ENCODE peak calls at places on chromosomes 13 and 19, in eight cellular contexts. One of them, this sample, is unnamed.

GRCh38 chr13:23427342-23428182 is 5.9 kb downstream of the SACS start:
- DNase-seq in heart left ventricle: peak; percentile 38
- DNase-seq in transverse colon: peak; percentile 33
- DNase-seq in neural progenitor cell: no peak
- DNase-seq in psoas muscle: no peak
- DNase-seq in dorsolateral prefrontal cortex: no peak
- DNase-seq in hepatocyte: peak; percentile 35
- DNase-seq in adrenal gland: peak; percentile 56
- DNase-seq in this sample: peak; percentile 93

GRCh38 chr19:10230904-10231623 is at the start of gene S1PR2:
- DNase-seq in transverse colon: peak; percentile 82
- DNase-seq in hepatocyte: peak; percentile 94
- DNase-seq in adrenal gland: peak; percentile 77
- DNase-seq in neural progenitor cell: peak; percentile 93
- DNase-seq in psoas muscle: peak; percentile 87
- DNase-seq in heart left ventricle: peak; percentile 92
- DNase-seq in dorsolateral prefrontal cortex: peak; percentile 28
- DNase-seq in this sample: no peak

GRCh38 chr19:13154911-13155471 is 4.8 kb downstream of the IER2 start:
- DNase-seq in neural progenitor cell: peak; percentile 90
- DNase-seq in hepatocyte: peak; percentile 92
- DNase-seq in psoas muscle: peak; percentile 69
- DNase-seq in dorsolateral prefrontal cortex: no peak
- DNase-seq in transverse colon: peak; percentile 92
- DNase-seq in adrenal gland: peak; percentile 86
- DNase-seq in heart left ventricle: no peak
- DNase-seq in this sample: peak; percentile 75

GRCh38 chr13:52029569-52029968 is 5.1 kb downstream of the UTP14C start:
- DNase-seq in hepatocyte: no peak
- DNase-seq in psoas muscle: no peak
- DNase-seq in heart left ventricle: no peak
- DNase-seq in dorsolateral prefrontal cortex: no peak
- DNase-seq in adrenal gland: no peak
- DNase-seq in transverse colon: peak; percentile 46
- DNase-seq in neural progenitor cell: no peak
- DNase-seq in this sample: no peak

GRCh38 chr13:72864142-72865035 is 82.5 kb downstream of the PIBF1 start:
- DNase-seq in transverse colon: no peak
- DNase-seq in dorsolateral prefrontal cortex: no peak
- DNase-seq in hepatocyte: peak; percentile 10
- DNase-seq in adrenal gland: no peak
- DNase-seq in psoas muscle: no peak
- DNase-seq in heart left ventricle: no peak
- DNase-seq in neural progenitor cell: no peak
- DNase-seq in this sample: no peak

GRCh38 chr19:55657004-55657747 is 2.3 kb downstream of the U2AF2 start:
- DNase-seq in heart left ventricle: no peak
- DNase-seq in dorsolateral prefrontal cortex: no peak
- DNase-seq in hepatocyte: no peak
- DNase-seq in adrenal gland: peak; percentile 68
- DNase-seq in neural progenitor cell: no peak
- DNase-seq in transverse colon: no peak
- DNase-seq in psoas muscle: no peak
- DNase-seq in this sample: no peak

GRCh38 chr13:35210234-35210633 is 266.3 kb downstream of the MAB21L1 start:
- DNase-seq in heart left ventricle: no peak
- DNase-seq in transverse colon: no peak
- DNase-seq in hepatocyte: no peak
- DNase-seq in psoas muscle: no peak
- DNase-seq in neural progenitor cell: no peak
- DNase-seq in adrenal gland: no peak
- DNase-seq in dorsolateral prefrontal cortex: no peak
- DNase-seq in this sample: peak; percentile 32

GRCh38 chr19:46927106-46927505 is 66.3 kb downstream of the ARHGAP35 start:
- DNase-seq in heart left ventricle: no peak
- DNase-seq in transverse colon: no peak
- DNase-seq in psoas muscle: no peak
- DNase-seq in hepatocyte: no peak
- DNase-seq in dorsolateral prefrontal cortex: no peak
- DNase-seq in neural progenitor cell: no peak
- DNase-seq in adrenal gland: no peak
- DNase-seq in this sample: peak; percentile 98

GRCh38 chr19:50046649-50047503 is 21.1 kb downstream of the ZNF473 start:
- DNase-seq in psoas muscle: peak; percentile 54
- DNase-seq in dorsolateral prefrontal cortex: peak; percentile 85
- DNase-seq in transverse colon: peak; percentile 50
- DNase-seq in hepatocyte: no peak
- DNase-seq in heart left ventricle: peak; percentile 45
- DNase-seq in adrenal gland: peak; percentile 88
- DNase-seq in neural progenitor cell: no peak
- DNase-seq in this sample: no peak

GRCh38 chr13:27425151-27425917 is 915 bp downstream of the GTF3A start:
- DNase-seq in adrenal gland: peak; percentile 67
- DNase-seq in psoas muscle: no peak
- DNase-seq in transverse colon: no peak
- DNase-seq in dorsolateral prefrontal cortex: no peak
- DNase-seq in neural progenitor cell: no peak
- DNase-seq in heart left ventricle: no peak
- DNase-seq in hepatocyte: no peak
- DNase-seq in this sample: no peak

GRCh38 chr19:1364070-1364719 is 19.5 kb upstream of the NDUFS7 start:
- DNase-seq in heart left ventricle: no peak
- DNase-seq in transverse colon: no peak
- DNase-seq in hepatocyte: no peak
- DNase-seq in adrenal gland: no peak
- DNase-seq in neural progenitor cell: no peak
- DNase-seq in psoas muscle: no peak
- DNase-seq in dorsolateral prefrontal cortex: no peak
- DNase-seq in this sample: no peak

GRCh38 chr19:39199025-39199424 is 2.3 kb downstream of the NCCRP1 start:
- DNase-seq in adrenal gland: peak; percentile 80
- DNase-seq in transverse colon: no peak
- DNase-seq in neural progenitor cell: peak; percentile 52
- DNase-seq in dorsolateral prefrontal cortex: peak; percentile 73
- DNase-seq in hepatocyte: no peak
- DNase-seq in psoas muscle: no peak
- DNase-seq in heart left ventricle: no peak
- DNase-seq in this sample: no peak

GRCh38 chr19:35049456-35049855 is 7.9 kb downstream of the HPN start:
- DNase-seq in transverse colon: no peak
- DNase-seq in hepatocyte: no peak
- DNase-seq in neural progenitor cell: no peak
- DNase-seq in heart left ventricle: no peak
- DNase-seq in dorsolateral prefrontal cortex: no peak
- DNase-seq in psoas muscle: no peak
- DNase-seq in adrenal gland: no peak
- DNase-seq in this sample: no peak

GRCh38 chr19:30083125-30083681 is 141.2 kb downstream of the URI1 start:
- DNase-seq in transverse colon: no peak
- DNase-seq in adrenal gland: no peak
- DNase-seq in dorsolateral prefrontal cortex: no peak
- DNase-seq in psoas muscle: no peak
- DNase-seq in heart left ventricle: no peak
- DNase-seq in hepatocyte: no peak
- DNase-seq in neural progenitor cell: no peak
- DNase-seq in this sample: no peak

GRCh38 chr13:112053167-112053743 is 13.7 kb upstream of the SOX1 start:
- DNase-seq in heart left ventricle: no peak
- DNase-seq in transverse colon: no peak
- DNase-seq in dorsolateral prefrontal cortex: no peak
- DNase-seq in hepatocyte: no peak
- DNase-seq in neural progenitor cell: peak; percentile 81
- DNase-seq in adrenal gland: no peak
- DNase-seq in psoas muscle: no peak
- DNase-seq in this sample: no peak
- H3K27me3 ChIP-seq in heart left ventricle: peaks cover 83% of the 10 kb centered on the region
- H3K27me3 ChIP-seq in transverse colon: peaks cover 98% of the 10 kb centered on the region
- H3K27me3 ChIP-seq in dorsolateral prefrontal cortex: peaks cover 14% of the 10 kb centered on the region
- H3K27me3 ChIP-seq in hepatocyte: peaks cover 100% of the 10 kb centered on the region
- H3K27me3 ChIP-seq in neural progenitor cell: peaks cover 100% of the 10 kb centered on the region
- H3K27me3 ChIP-seq in adrenal gland: peaks cover 85% of the 10 kb centered on the region
- H3K27me3 ChIP-seq in psoas muscle: peaks cover 37% of the 10 kb centered on the region
- H3K27me3 ChIP-seq in this sample: peaks cover 36% of the 10 kb centered on the region

GRCh38 chr13:44573790-44574465 is 2.2 kb downstream of the TSC22D1 start:
- DNase-seq in heart left ventricle: no peak
- DNase-seq in hepatocyte: peak; percentile 51
- DNase-seq in transverse colon: no peak
- DNase-seq in adrenal gland: no peak
- DNase-seq in dorsolateral prefrontal cortex: no peak
- DNase-seq in neural progenitor cell: peak; percentile 60
- DNase-seq in psoas muscle: no peak
- DNase-seq in this sample: peak; percentile 46

GRCh38 chr13:44575741-44576395 is at the start of gene TSC22D1:
- DNase-seq in hepatocyte: peak; percentile 58
- DNase-seq in adrenal gland: peak; percentile 72
- DNase-seq in neural progenitor cell: peak; percentile 66
- DNase-seq in heart left ventricle: peak; percentile 59
- DNase-seq in dorsolateral prefrontal cortex: peak; percentile 61
- DNase-seq in psoas muscle: peak; percentile 32
- DNase-seq in transverse colon: peak; percentile 57
- DNase-seq in this sample: peak; percentile 12

GRCh38 chr13:44574466-44574855 is 1.7 kb downstream of the TSC22D1 start:
- DNase-seq in dorsolateral prefrontal cortex: no peak
- DNase-seq in hepatocyte: no peak
- DNase-seq in neural progenitor cell: peak; percentile 15
- DNase-seq in heart left ventricle: no peak
- DNase-seq in adrenal gland: no peak
- DNase-seq in transverse colon: no peak
- DNase-seq in psoas muscle: no peak
- DNase-seq in this sample: peak; percentile 26

GRCh38 chr13:44576396-44577235 is 486 bp upstream of the TSC22D1 start:
- DNase-seq in psoas muscle: peak; percentile 35
- DNase-seq in heart left ventricle: peak; percentile 38
- DNase-seq in transverse colon: peak; percentile 19
- DNase-seq in dorsolateral prefrontal cortex: no peak
- DNase-seq in hepatocyte: peak; percentile 57
- DNase-seq in neural progenitor cell: peak; percentile 62
- DNase-seq in adrenal gland: no peak
- DNase-seq in this sample: no peak

DNA sequence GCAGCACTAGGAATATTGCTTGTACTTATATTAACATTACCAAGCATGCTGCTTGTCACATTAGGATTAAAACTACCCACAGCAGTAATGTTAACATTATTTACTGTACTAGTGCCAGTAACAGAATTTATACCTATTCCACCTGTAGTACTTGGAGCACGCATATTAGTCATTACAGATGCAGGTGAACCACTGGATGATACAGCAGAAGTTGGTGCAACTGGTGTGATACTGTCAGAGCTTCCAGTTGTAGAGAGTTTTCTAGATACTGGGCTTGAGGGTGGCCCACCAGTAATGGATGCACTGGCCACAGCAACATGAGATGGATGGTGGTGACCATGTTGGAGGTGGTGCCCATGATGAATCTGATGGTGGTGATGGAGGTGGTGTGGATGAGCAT is 1.1 kb downstream of the TSC22D1 start:
- DNase-seq in transverse colon: no peak
- DNase-seq in hepatocyte: no peak
- DNase-seq in dorsolateral prefrontal cortex: no peak
- DNase-seq in adrenal gland: no peak
- DNase-seq in heart left ventricle: no peak
- DNase-seq in psoas muscle: no peak
- DNase-seq in neural progenitor cell: no peak
- DNase-seq in this sample: peak; percentile 28
- H3K4me3 ChIP-seq in transverse colon: no peak overlapping the region
- H3K4me3 ChIP-seq in hepatocyte: peak overlapping the region; percentile 35
- H3K4me3 ChIP-seq in dorsolateral prefrontal cortex: peak overlapping the region; percentile 89
- H3K4me3 ChIP-seq in adrenal gland: no peak overlapping the region
- H3K4me3 ChIP-seq in heart left ventricle: peak overlapping the region; percentile 72
- H3K4me3 ChIP-seq in psoas muscle: peak overlapping the region; percentile 90
- H3K4me3 ChIP-seq in neural progenitor cell: peak overlapping the region; percentile 94
- H3K4me3 ChIP-seq in this sample: peak overlapping the region; percentile 89

GRCh38 chr13:112679932-112680677 is 9.7 kb upstream of the ATP11A start:
- DNase-seq in dorsolateral prefrontal cortex: no peak
- DNase-seq in hepatocyte: peak; percentile 4
- DNase-seq in adrenal gland: peak; percentile 35
- DNase-seq in heart left ventricle: no peak
- DNase-seq in neural progenitor cell: no peak
- DNase-seq in transverse colon: no peak
- DNase-seq in psoas muscle: no peak
- DNase-seq in this sample: no peak
- TF ChIP-seq CTCF in dorsolateral prefrontal cortex: no peak
- TF ChIP-seq CTCF in hepatocyte: no peak
- TF ChIP-seq CTCF in adrenal gland: no peak
- TF ChIP-seq CTCF in heart left ventricle: no peak
- TF ChIP-seq CTCF in neural progenitor cell: no peak
- TF ChIP-seq CTCF in transverse colon: no peak
- TF ChIP-seq CTCF in psoas muscle: no peak
- TF ChIP-seq CTCF in this sample: no peak

GRCh38 chr19:15048128-15048527 is 1.2 kb upstream of the CASP14 start:
- DNase-seq in dorsolateral prefrontal cortex: no peak
- DNase-seq in transverse colon: no peak
- DNase-seq in neural progenitor cell: no peak
- DNase-seq in heart left ventricle: no peak
- DNase-seq in psoas muscle: no peak
- DNase-seq in adrenal gland: no peak
- DNase-seq in hepatocyte: no peak
- DNase-seq in this sample: no peak
- H3K27me3 ChIP-seq in dorsolateral prefrontal cortex: no peaks in the 10 kb centered on the region
- H3K27me3 ChIP-seq in transverse colon: peaks cover 2% of the 10 kb centered on the region
- H3K27me3 ChIP-seq in neural progenitor cell: no peaks in the 10 kb centered on the region
- H3K27me3 ChIP-seq in heart left ventricle: no peaks in the 10 kb centered on the region
- H3K27me3 ChIP-seq in psoas muscle: no peaks in the 10 kb centered on the region
- H3K27me3 ChIP-seq in adrenal gland: no peaks in the 10 kb centered on the region
- H3K27me3 ChIP-seq in hepatocyte: no peaks in the 10 kb centered on the region
- H3K27me3 ChIP-seq in this sample: no peaks in the 10 kb centered on the region